ENCODE peak calls at places on chromosomes 16 and 17, in seven cellular contexts. R is stomach; W is mucosa of descending colon; U is lower leg skin; P is Ammon's horn; Y is CMK; L is activated CD4-positive, alpha-beta T cell treated with anti-CD3 and anti-CD28 coated beads, Interleukin-2, amount 50 U/mL, for 24 hours. N is an unnamed sample.

GRCh38 chr17:81365601-81366585 is 29.4 kb upstream of the BAHCC1 start:
- DNase-seq in R (peak), W (peak), U (no peak), P (no peak), Y (no peak), L (no peak), N (peak)

GRCh38 chr17:44381810-44382209 is 7.6 kb downstream of the ITGA2B start:
- DNase-seq in R (no peak), W (no peak), U (no peak), P (no peak), Y (no peak), L (no peak), N (no peak)

GRCh38 chr16:55543470-55543869 is 23.0 kb upstream of the CAPNS2 start:
- DNase-seq in R (no peak), W (no peak), U (no peak), P (peak), Y (no peak), L (no peak), N (no peak)

GRCh38 chr17:78037280-78037679 is 78.8 kb downstream of the TNRC6C start:
- DNase-seq in R (no peak), W (no peak), U (no peak), P (no peak), Y (no peak), L (no peak), N (no peak)

GRCh38 chr17:80986816-80987480 is 4.7 kb upstream of the CHMP6 start:
- DNase-seq in R (no peak), W (peak), U (no peak), P (peak), Y (no peak), L (no peak), N (no peak)

GRCh38 chr17:15892679-15893332 is 52.1 kb upstream of the ADORA2B start:
- DNase-seq in R (no peak), W (no peak), U (peak), P (peak), Y (no peak), L (no peak), N (peak)

GRCh38 chr16:69787883-69788282 is 25.8 kb downstream of the WWP2 start:
- DNase-seq in R (peak), W (no peak), U (no peak), P (no peak), Y (no peak), L (no peak), N (no peak)

GRCh38 chr17:81209141-81209540 is 13.6 kb downstream of the CEP131 start:
- DNase-seq in R (no peak), W (no peak), U (no peak), P (no peak), Y (no peak), L (no peak), N (no peak)

GRCh38 chr17:57582881-57583756 is 162.0 kb downstream of the CCDC182 start:
- DNase-seq in R (no peak), W (no peak), U (no peak), P (no peak), Y (no peak), L (no peak), N (no peak)

GRCh38 chr17:2253768-2254406 is 49.7 kb downstream of the SMG6 start:
- DNase-seq in R (no peak), W (no peak), U (no peak), P (no peak), Y (no peak), L (no peak), N (no peak)

GRCh38 chr17:39404542-39405378 is 3.3 kb upstream of the FBXL20 start:
- DNase-seq in R (no peak), W (no peak), U (peak), P (no peak), Y (no peak), L (no peak), N (no peak)

GRCh38 chr16:6165330-6165984 is 1067.9 kb upstream of the EEF2KMT start:
- DNase-seq in R (no peak), W (no peak), U (no peak), P (no peak), Y (no peak), L (no peak), N (no peak)

GRCh38 chr16:77871932-77872331 is 83.6 kb downstream of the VAT1L start:
- DNase-seq in R (no peak), W (no peak), U (peak), P (no peak), Y (no peak), L (no peak), N (no peak)